ENCODE peak calls at places on chromosomes 5 and 9, in five cellular contexts. M is HL-60, T is cardiac muscle cell, K is HepG2, Z is ascending aorta. F is an unnamed sample.

GRCh38 chr5:88405783-88406182 is 137.1 kb upstream of the TMEM161B start:
- DNase-seq in Z (no peak), T (no peak), K (no peak), M (no peak), F (no peak)

GRCh38 chr5:104189031-104189430 is 626.4 kb upstream of the NUDT12 start:
- DNase-seq in M (no peak), K (no peak), T (no peak), Z (no peak), F (no peak)

GRCh38 chr9:132006657-132007370 is 72.9 kb downstream of the MED27 start:
- DNase-seq in M (peak; percentile 13), K (no peak), Z (no peak), T (no peak), F (no peak)

GRCh38 chr9:87873607-87874319 is 8.9 kb upstream of the SPATA31E1 start:
- DNase-seq in M (no peak), Z (no peak), K (no peak), T (no peak), F (no peak)

GRCh38 chr9:116074658-116075057 is 78.9 kb upstream of the PAPPA start:
- DNase-seq in K (no peak), Z (no peak), M (no peak), T (no peak), F (no peak)

GRCh38 chr5:155260798-155261197 is 247.2 kb downstream of the KIF4B start:
- DNase-seq in T (peak; percentile 58), K (peak; percentile 16), Z (no peak), M (peak; percentile 73), F (no peak)

GRCh38 chr5:56696900-56697299 is 118.4 kb upstream of the MAP3K1 start:
- DNase-seq in K (no peak), T (no peak), Z (no peak), M (no peak), F (no peak)

GRCh38 chr5:90473321-90474234 is 993 bp downstream of the MBLAC2 start:
- DNase-seq in Z (peak; percentile 78), T (peak; percentile 56), M (peak; percentile 4), K (peak; percentile 12), F (no peak)

GRCh38 chr5:151362970-151363369 is 15.6 kb upstream of the SLC36A2 start:
- DNase-seq in Z (no peak), T (no peak), K (no peak), M (no peak), F (no peak)

GRCh38 chr9:98009926-98010325 is 26.8 kb downstream of the ANP32B start:
- DNase-seq in T (no peak), M (no peak), Z (peak; percentile 69), K (no peak), F (no peak)

GRCh38 chr5:17305964-17306725 is 88.7 kb downstream of the BASP1 start:
- DNase-seq in M (no peak), T (no peak), K (peak; percentile 9), Z (peak; percentile 81), F (no peak)

GRCh38 chr9:118238139-118238538 is 533.9 kb downstream of the TLR4 start:
- DNase-seq in K (no peak), Z (no peak), M (no peak), T (no peak), F (no peak)

GRCh38 chr9:33465596-33466564 is 7.8 kb downstream of the NOL6 start:
- DNase-seq in T (no peak), K (no peak), M (no peak), Z (no peak), F (no peak)

GRCh38 chr9:78029601-78030552 is 1.7 kb downstream of the GNAQ start:
- DNase-seq in Z (peak; percentile 67), T (peak; percentile 42), M (peak; percentile 55), K (no peak), F (no peak)

GRCh38 chr9:13239208-13239607 is 40.3 kb downstream of the MPDZ start:
- DNase-seq in M (no peak), T (no peak), Z (no peak), K (no peak), F (no peak)

GRCh38 chr5:40165789-40166728 is 513.7 kb upstream of the PTGER4 start:
- DNase-seq in M (no peak), Z (no peak), T (no peak), K (no peak), F (no peak)

GRCh38 chr9:121863931-121864330 is 212.5 kb downstream of the DAB2IP start:
- DNase-seq in M (no peak), K (no peak), Z (no peak), T (no peak), F (no peak)

GRCh38 chr9:12464368-12464767 is 228.8 kb upstream of the TYRP1 start:
- DNase-seq in K (no peak), M (no peak), T (no peak), Z (no peak), F (no peak)

GRCh38 chr5:107699425-107699824 is 28.7 kb upstream of the EFNA5 start:
- DNase-seq in M (no peak), T (no peak), K (no peak), Z (no peak), F (no peak)

GRCh38 chr5:170540276-170540675 is 36.5 kb downstream of the KCNIP1 start:
- DNase-seq in M (no peak), Z (no peak), T (no peak), K (no peak), F (no peak)

GRCh38 chr9:16243798-16244197 is 626.7 kb downstream of the BNC2 start:
- DNase-seq in K (no peak), T (no peak), Z (no peak), M (no peak), F (no peak)

GRCh38 chr5:168327994-168328393 is 36.5 kb downstream of the WWC1 start:
- DNase-seq in M (no peak), T (no peak), K (no peak), Z (no peak), F (no peak)

GRCh38 chr5:32531885-32532520 is 53.4 kb upstream of the SUB1 start:
- DNase-seq in T (no peak), Z (no peak), K (peak; percentile 82), M (peak; percentile 9), F (no peak)

GRCh38 chr5:50874277-50874984 is 208.0 kb downstream of the PARP8 start:
- DNase-seq in Z (no peak), T (peak; percentile 10), K (no peak), M (peak; percentile 16), F (no peak)

GRCh38 chr9:32339424-32339823 is 45.0 kb upstream of the ACO1 start:
- DNase-seq in K (no peak), T (no peak), M (no peak), Z (no peak), F (no peak)

GRCh38 chr9:134928796-134929559 is 11.3 kb upstream of the FCN1 start:
- DNase-seq in K (no peak), T (no peak), Z (peak; percentile 72), M (peak; percentile 97), F (no peak)

GRCh38 chr5:38316544-38317224 is 58.3 kb downstream of the EGFLAM start:
- DNase-seq in M (no peak), Z (no peak), T (no peak), K (no peak), F (no peak)

GRCh38 chr5:142869883-142870282 is 99.7 kb downstream of the ARHGAP26 start:
- DNase-seq in M (no peak), T (no peak), K (no peak), Z (no peak), F (no peak)

GRCh38 chr5:124747770-124748686 is 1.6 kb upstream of the ZNF608 start:
- DNase-seq in Z (no peak), K (no peak), T (peak; percentile 64), M (peak; percentile 1), F (no peak)

GRCh38 chr9:127940598-127940997 is 2.9 kb upstream of the DPM2 start:
- DNase-seq in M (no peak), T (no peak), K (no peak), Z (no peak), F (no peak)

GRCh38 chr9:127943746-127944145 is 6.1 kb upstream of the DPM2 start:
- DNase-seq in M (peak; percentile 81), Z (peak; percentile 90), T (peak; percentile 81), K (peak; percentile 61), F (no peak)

GRCh38 chr9:127943011-127943662 is 5.5 kb upstream of the DPM2 start:
- DNase-seq in Z (no peak), T (no peak), M (no peak), K (no peak), F (no peak)

GRCh38 chr9:127941062-127941925 is 3.6 kb upstream of the DPM2 start:
- DNase-seq in M (no peak), T (no peak), Z (no peak), K (no peak), F (no peak)

DNA sequence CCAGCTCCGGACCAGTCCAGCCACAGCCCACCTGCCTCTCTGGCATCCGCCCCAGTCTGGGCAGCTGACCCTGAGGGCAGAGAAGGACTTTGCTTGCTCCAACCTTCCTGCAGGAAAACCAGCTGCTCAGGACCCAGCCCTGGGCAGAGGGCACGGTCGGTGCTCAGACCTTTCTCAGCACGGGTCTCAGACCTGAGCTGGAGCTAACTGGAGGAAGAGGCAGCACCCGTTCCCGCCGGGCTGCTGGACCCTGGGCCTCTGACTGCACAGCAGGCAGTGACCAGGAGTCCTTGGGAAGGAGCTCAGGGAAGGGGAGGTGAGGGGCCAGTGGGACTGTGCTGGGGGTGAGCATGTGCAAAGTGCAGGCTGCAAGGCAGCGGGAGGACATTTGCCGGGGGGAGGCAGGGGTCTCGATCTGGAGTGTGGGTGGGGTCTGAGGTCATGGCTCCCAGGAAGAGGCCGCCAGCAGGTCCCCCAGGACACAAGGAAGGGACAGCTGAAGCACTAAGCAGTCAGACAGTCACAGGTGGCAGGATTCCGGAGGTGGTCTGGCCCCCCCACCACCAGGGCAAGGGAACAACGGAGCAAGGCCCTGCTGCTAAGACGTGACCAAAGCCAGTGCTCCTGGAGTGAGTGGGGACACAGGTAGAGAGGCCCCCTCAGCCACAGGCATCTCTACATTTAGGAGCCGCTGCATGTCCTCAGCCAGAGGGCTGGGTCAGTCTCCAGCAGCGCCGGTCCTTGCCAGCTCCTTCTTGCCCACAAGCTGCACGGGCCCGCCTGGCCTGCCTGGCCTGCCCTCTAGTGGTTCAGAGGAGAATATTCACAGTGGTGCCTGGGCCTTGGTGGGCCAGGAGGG is 4.7 kb upstream of the DPM2 start:
- DNase-seq in T (peak; percentile 71), K (peak; percentile 43), Z (peak; percentile 82), M (peak; percentile 63), F (no peak)
- H3K27ac ChIP-seq in T (no peak overlapping the region), K (peak overlapping the region; percentile 4), Z (no peak overlapping the region), M (no peak overlapping the region), F (peak overlapping the region; percentile 19)

GRCh38 chr9:91736898-91737601 is 213.0 kb downstream of the ROR2 start:
- DNase-seq in T (no peak), K (no peak), Z (no peak), M (no peak), F (no peak)
- TF ChIP-seq CTCF in T (no peak), K (no peak), Z (no peak), M (no peak), F (no peak)

GRCh38 chr9:1154739-1155138 is 104.6 kb downstream of the DMRT2 start:
- DNase-seq in Z (no peak), M (no peak), K (no peak), T (no peak), F (no peak)
- H3K4me3 ChIP-seq in Z (no peak overlapping the region), M (no peak overlapping the region), K (no peak overlapping the region), T (no peak overlapping the region), F (no peak overlapping the region)

DNA sequence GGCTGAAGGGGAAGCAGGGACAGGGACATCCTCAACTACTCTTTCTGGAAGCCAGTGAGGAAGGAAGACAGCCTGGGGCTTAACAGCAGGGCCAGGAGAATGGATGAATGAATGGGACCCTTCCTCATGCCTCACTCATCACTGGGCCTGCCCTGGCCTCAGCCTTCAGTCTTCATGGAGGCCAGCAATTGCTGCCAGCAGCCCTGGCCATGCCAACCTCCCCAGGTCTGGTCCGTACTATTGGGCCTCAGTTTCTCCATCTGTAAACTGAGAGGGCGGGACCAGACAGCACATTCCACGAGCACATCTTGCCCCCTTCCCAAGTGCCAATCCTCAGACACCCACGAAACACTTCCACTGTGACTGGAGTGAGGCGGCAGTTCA is 1.1 kb upstream of the RALGDS start:
- DNase-seq in K (no peak), Z (no peak), M (no peak), T (no peak), F (no peak)
- H3K27ac ChIP-seq in K (no peak overlapping the region), Z (peak overlapping the region; percentile 87), M (peak overlapping the region; percentile 64), T (peak overlapping the region; percentile 96), F (peak overlapping the region; percentile 97)

F was measured in esophagus squamous epithelium.